ENCODE peak calls at places on chromosome 4, in seven cellular contexts. One of them, this sample, is unnamed.
A peak's percentile ranks its signal among the peaks of the same experiment; 100 is the strongest.

GRCh38 chr4:183255487-183255886 is 64.6 kb downstream of the CLDN22 start:
- DNase-seq in ELR: no peak
- DNase-seq in anterior cingulate cortex: no peak
- DNase-seq in neural crest cell: no peak
- DNase-seq in NCI-H1105: no peak
- DNase-seq in NCI-H1092 treated with DMSO at 0.1 percent for 48 hours: no peak
- DNase-seq in right cardiac atrium: no peak
- DNase-seq in this sample: no peak

GRCh38 chr4:184306949-184307348 is 89.3 kb upstream of the ENPP6 start:
- DNase-seq in ELR: peak; percentile 76
- DNase-seq in anterior cingulate cortex: no peak
- DNase-seq in neural crest cell: no peak
- DNase-seq in NCI-H1105: no peak
- DNase-seq in NCI-H1092 treated with DMSO at 0.1 percent for 48 hours: no peak
- DNase-seq in right cardiac atrium: no peak
- DNase-seq in this sample: peak; percentile 69

GRCh38 chr4:30839583-30840520 is 119.7 kb downstream of the PCDH7 start:
- DNase-seq in ELR: peak; percentile 64
- DNase-seq in anterior cingulate cortex: no peak
- DNase-seq in neural crest cell: no peak
- DNase-seq in NCI-H1105: no peak
- DNase-seq in NCI-H1092 treated with DMSO at 0.1 percent for 48 hours: no peak
- DNase-seq in right cardiac atrium: no peak
- DNase-seq in this sample: peak; percentile 87

GRCh38 chr4:102612824-102613366 is 111.7 kb downstream of the NFKB1 start:
- DNase-seq in ELR: no peak
- DNase-seq in anterior cingulate cortex: no peak
- DNase-seq in neural crest cell: no peak
- DNase-seq in NCI-H1105: no peak
- DNase-seq in NCI-H1092 treated with DMSO at 0.1 percent for 48 hours: no peak
- DNase-seq in right cardiac atrium: no peak
- DNase-seq in this sample: no peak

GRCh38 chr4:25062098-25062497 is 31.4 kb upstream of the LGI2 start:
- DNase-seq in ELR: no peak
- DNase-seq in anterior cingulate cortex: no peak
- DNase-seq in neural crest cell: no peak
- DNase-seq in NCI-H1105: no peak
- DNase-seq in NCI-H1092 treated with DMSO at 0.1 percent for 48 hours: no peak
- DNase-seq in right cardiac atrium: no peak
- DNase-seq in this sample: no peak

GRCh38 chr4:142705820-142706219 is 140.3 kb downstream of the INPP4B start:
- DNase-seq in ELR: no peak
- DNase-seq in anterior cingulate cortex: no peak
- DNase-seq in neural crest cell: no peak
- DNase-seq in NCI-H1105: no peak
- DNase-seq in NCI-H1092 treated with DMSO at 0.1 percent for 48 hours: no peak
- DNase-seq in right cardiac atrium: no peak
- DNase-seq in this sample: no peak

GRCh38 chr4:41329361-41329760 is 72.6 kb downstream of the UCHL1 start:
- DNase-seq in ELR: no peak
- DNase-seq in anterior cingulate cortex: no peak
- DNase-seq in neural crest cell: no peak
- DNase-seq in NCI-H1105: no peak
- DNase-seq in NCI-H1092 treated with DMSO at 0.1 percent for 48 hours: no peak
- DNase-seq in right cardiac atrium: no peak
- DNase-seq in this sample: no peak

GRCh38 chr4:62135565-62136156 is 935.5 kb downstream of the ADGRL3 start:
- DNase-seq in ELR: peak; percentile 46
- DNase-seq in anterior cingulate cortex: no peak
- DNase-seq in neural crest cell: no peak
- DNase-seq in NCI-H1105: no peak
- DNase-seq in NCI-H1092 treated with DMSO at 0.1 percent for 48 hours: no peak
- DNase-seq in right cardiac atrium: no peak
- DNase-seq in this sample: peak; percentile 23

GRCh38 chr4:168631241-168632151 is 134.6 kb downstream of the PALLD start:
- DNase-seq in ELR: peak; percentile 73
- DNase-seq in anterior cingulate cortex: no peak
- DNase-seq in neural crest cell: peak; percentile 69
- DNase-seq in NCI-H1105: peak; percentile 23
- DNase-seq in NCI-H1092 treated with DMSO at 0.1 percent for 48 hours: peak; percentile 56
- DNase-seq in right cardiac atrium: peak; percentile 61
- DNase-seq in this sample: peak; percentile 47

GRCh38 chr4:687048-687974 is 1.6 kb downstream of the SLC49A3 start:
- DNase-seq in ELR: peak; percentile 95
- DNase-seq in anterior cingulate cortex: no peak
- DNase-seq in neural crest cell: no peak
- DNase-seq in NCI-H1105: no peak
- DNase-seq in NCI-H1092 treated with DMSO at 0.1 percent for 48 hours: no peak
- DNase-seq in right cardiac atrium: peak; percentile 94
- DNase-seq in this sample: peak; percentile 88

GRCh38 chr4:107870916-107871786 is 46.4 kb downstream of the SGMS2 start:
- DNase-seq in ELR: no peak
- DNase-seq in anterior cingulate cortex: no peak
- DNase-seq in neural crest cell: no peak
- DNase-seq in NCI-H1105: peak; percentile 17
- DNase-seq in NCI-H1092 treated with DMSO at 0.1 percent for 48 hours: peak; percentile 87
- DNase-seq in right cardiac atrium: no peak
- DNase-seq in this sample: no peak

GRCh38 chr4:108166441-108167315 is 2.1 kb downstream of the LEF1 start:
- DNase-seq in ELR: peak; percentile 45
- DNase-seq in anterior cingulate cortex: no peak
- DNase-seq in neural crest cell: peak; percentile 31
- DNase-seq in NCI-H1105: peak; percentile 26
- DNase-seq in NCI-H1092 treated with DMSO at 0.1 percent for 48 hours: peak; percentile 64
- DNase-seq in right cardiac atrium: no peak
- DNase-seq in this sample: peak; percentile 51

GRCh38 chr4:6308890-6309643 is 39.4 kb downstream of the WFS1 start:
- DNase-seq in ELR: no peak
- DNase-seq in anterior cingulate cortex: no peak
- DNase-seq in neural crest cell: peak; percentile 18
- DNase-seq in NCI-H1105: peak; percentile 13
- DNase-seq in NCI-H1092 treated with DMSO at 0.1 percent for 48 hours: peak; percentile 65
- DNase-seq in right cardiac atrium: peak; percentile 42
- DNase-seq in this sample: peak; percentile 52

GRCh38 chr4:155809835-155810234 is 51.0 kb downstream of the GUCY1B1 start:
- DNase-seq in ELR: peak; percentile 83
- DNase-seq in anterior cingulate cortex: no peak
- DNase-seq in neural crest cell: no peak
- DNase-seq in NCI-H1105: peak; percentile 11
- DNase-seq in NCI-H1092 treated with DMSO at 0.1 percent for 48 hours: peak; percentile 46
- DNase-seq in right cardiac atrium: no peak
- DNase-seq in this sample: peak; percentile 81

GRCh38 chr4:103415801-103416200 is 217.7 kb upstream of the CENPE start:
- DNase-seq in ELR: peak; percentile 26
- DNase-seq in anterior cingulate cortex: no peak
- DNase-seq in neural crest cell: no peak
- DNase-seq in NCI-H1105: no peak
- DNase-seq in NCI-H1092 treated with DMSO at 0.1 percent for 48 hours: no peak
- DNase-seq in right cardiac atrium: no peak
- DNase-seq in this sample: no peak

GRCh38 chr4:19241845-19242244 is 1009.9 kb upstream of the SLIT2 start:
- DNase-seq in ELR: no peak
- DNase-seq in anterior cingulate cortex: no peak
- DNase-seq in neural crest cell: no peak
- DNase-seq in NCI-H1105: no peak
- DNase-seq in NCI-H1092 treated with DMSO at 0.1 percent for 48 hours: no peak
- DNase-seq in right cardiac atrium: no peak
- DNase-seq in this sample: no peak

GRCh38 chr4:77269505-77269904 is 112.5 kb downstream of the CCNG2 start:
- DNase-seq in ELR: no peak
- DNase-seq in anterior cingulate cortex: no peak
- DNase-seq in neural crest cell: no peak
- DNase-seq in NCI-H1105: no peak
- DNase-seq in NCI-H1092 treated with DMSO at 0.1 percent for 48 hours: no peak
- DNase-seq in right cardiac atrium: no peak
- DNase-seq in this sample: no peak

GRCh38 chr4:101954351-101954750 is 163.8 kb downstream of the BANK1 start:
- DNase-seq in ELR: peak; percentile 6
- DNase-seq in anterior cingulate cortex: no peak
- DNase-seq in neural crest cell: no peak
- DNase-seq in NCI-H1105: no peak
- DNase-seq in NCI-H1092 treated with DMSO at 0.1 percent for 48 hours: no peak
- DNase-seq in right cardiac atrium: no peak
- DNase-seq in this sample: peak; percentile 7

GRCh38 chr4:40923326-40924095 is 173.8 kb downstream of the NSUN7 start:
- DNase-seq in ELR: no peak
- DNase-seq in anterior cingulate cortex: peak; percentile 50
- DNase-seq in neural crest cell: no peak
- DNase-seq in NCI-H1105: peak; percentile 39
- DNase-seq in NCI-H1092 treated with DMSO at 0.1 percent for 48 hours: peak; percentile 69
- DNase-seq in right cardiac atrium: no peak
- DNase-seq in this sample: no peak

GRCh38 chr4:134345249-134345648 is 143.7 kb upstream of the PABPC4L start:
- DNase-seq in ELR: no peak
- DNase-seq in anterior cingulate cortex: no peak
- DNase-seq in neural crest cell: no peak
- DNase-seq in NCI-H1105: no peak
- DNase-seq in NCI-H1092 treated with DMSO at 0.1 percent for 48 hours: no peak
- DNase-seq in right cardiac atrium: no peak
- DNase-seq in this sample: no peak

GRCh38 chr4:48012819-48013218 is 3.7 kb downstream of the CNGA1 start:
- DNase-seq in ELR: no peak
- DNase-seq in anterior cingulate cortex: no peak
- DNase-seq in neural crest cell: no peak
- DNase-seq in NCI-H1105: no peak
- DNase-seq in NCI-H1092 treated with DMSO at 0.1 percent for 48 hours: no peak
- DNase-seq in right cardiac atrium: no peak
- DNase-seq in this sample: no peak

GRCh38 chr4:54281060-54281781 is 52.1 kb downstream of the PDGFRA start:
- DNase-seq in ELR: peak; percentile 81
- DNase-seq in anterior cingulate cortex: no peak
- DNase-seq in neural crest cell: no peak
- DNase-seq in NCI-H1105: no peak
- DNase-seq in NCI-H1092 treated with DMSO at 0.1 percent for 48 hours: no peak
- DNase-seq in right cardiac atrium: peak; percentile 90
- DNase-seq in this sample: peak; percentile 84

GRCh38 chr4:121168446-121168845 is 4.3 kb upstream of the TNIP3 start:
- DNase-seq in ELR: no peak
- DNase-seq in anterior cingulate cortex: no peak
- DNase-seq in neural crest cell: no peak
- DNase-seq in NCI-H1105: no peak
- DNase-seq in NCI-H1092 treated with DMSO at 0.1 percent for 48 hours: no peak
- DNase-seq in right cardiac atrium: no peak
- DNase-seq in this sample: no peak